ENCODE peak calls at places on chromosomes 2 and 18, in five cellular contexts. A is transverse colon, M is A549, Y is lung, U is PC-3. O is an unnamed sample.

GRCh38 chr2:157747280-157747679 is 118.6 kb upstream of the ACVR1C start:
- DNase-seq in A (no peak), M (no peak), Y (no peak), U (no peak), O (no peak)

GRCh38 chr2:160701822-160702221 is 208.2 kb upstream of the RBMS1 start:
- DNase-seq in A (no peak), M (no peak), Y (no peak), U (no peak), O (no peak)

GRCh38 chr2:8957593-8957992 is 45.9 kb downstream of the MBOAT2 start:
- DNase-seq in A (no peak), M (no peak), Y (no peak), U (no peak), O (no peak)

GRCh38 chr2:238092486-238093035 is 7.6 kb upstream of the ESPNL start:
- DNase-seq in A (no peak), M (no peak), Y (no peak), U (no peak), O (no peak)

GRCh38 chr2:20191714-20192569 is 33.0 kb downstream of the SDC1 start:
- DNase-seq in A (no peak), M (no peak), Y (no peak), U (no peak), O (no peak)

GRCh38 chr18:42641996-42642395 is 473.5 kb downstream of the RIT2 start:
- DNase-seq in A (no peak), M (no peak), Y (no peak), U (no peak), O (no peak)

GRCh38 chr18:9008203-9008708 is 94.2 kb upstream of the NDUFV2 start:
- DNase-seq in A (no peak), M (no peak), Y (no peak), U (no peak), O (no peak)

GRCh38 chr2:70964596-70965386 is 13.6 kb upstream of the ANKRD53 start:
- DNase-seq in A (peak; percentile 83), M (peak; percentile 77), Y (peak; percentile 61), U (no peak), O (no peak)

GRCh38 chr18:28071199-28071598 is 105.7 kb downstream of the CDH2 start:
- DNase-seq in A (no peak), M (no peak), Y (no peak), U (no peak), O (no peak)

GRCh38 chr2:71666094-71666474 is 212.7 kb downstream of the DYSF start:
- DNase-seq in A (no peak), M (no peak), Y (no peak), U (no peak), O (no peak)

GRCh38 chr2:11406492-11407381 is 59.2 kb downstream of the E2F6 start:
- DNase-seq in A (peak; percentile 40), M (peak; percentile 66), Y (no peak), U (peak; percentile 43), O (peak; percentile 80)

GRCh38 chr2:157480182-157480961 is 36.5 kb upstream of the CYTIP start:
- DNase-seq in A (peak; percentile 21), M (no peak), Y (no peak), U (no peak), O (peak; percentile 6)

GRCh38 chr2:19982268-19982667 is 7.6 kb downstream of the WDR35 start:
- DNase-seq in A (no peak), M (no peak), Y (no peak), U (no peak), O (no peak)

GRCh38 chr18:46859855-46860254 is 57.5 kb downstream of the PIAS2 start:
- DNase-seq in A (no peak), M (no peak), Y (no peak), U (no peak), O (no peak)

GRCh38 chr2:240559271-240559670 is 886 bp upstream of the DUSP28 start:
- DNase-seq in A (no peak), M (no peak), Y (no peak), U (peak; percentile 7), O (no peak)

GRCh38 chr2:96895709-96896651 is 26.1 kb upstream of the SEMA4C start:
- DNase-seq in A (no peak), M (no peak), Y (no peak), U (peak; percentile 73), O (no peak)

GRCh38 chr18:67926929-67927864 is 410.7 kb upstream of the DSEL start:
- DNase-seq in A (no peak), M (no peak), Y (no peak), U (no peak), O (no peak)

GRCh38 chr2:206657087-206657486 is 14.8 kb downstream of the FAM237A start:
- DNase-seq in A (no peak), M (no peak), Y (no peak), U (peak; percentile 53), O (no peak)

GRCh38 chr2:7233126-7233525 is 315.9 kb downstream of the RNF144A start:
- DNase-seq in A (no peak), M (no peak), Y (no peak), U (no peak), O (no peak)

GRCh38 chr2:133266926-133267590 is 301.2 kb downstream of the NCKAP5 start:
- DNase-seq in A (no peak), M (peak; percentile 51), Y (no peak), U (peak; percentile 25), O (no peak)

GRCh38 chr2:36359006-36359580 is 3.5 kb downstream of the CRIM1 start:
- DNase-seq in A (no peak), M (no peak), Y (no peak), U (peak; percentile 60), O (no peak)

GRCh38 chr2:148853458-148853857 is 21.6 kb upstream of the KIF5C start:
- DNase-seq in A (no peak), M (no peak), Y (no peak), U (no peak), O (no peak)

GRCh38 chr2:85522090-85522647 is 16.8 kb upstream of the MAT2A start:
- DNase-seq in A (no peak), M (no peak), Y (no peak), U (no peak), O (no peak)

GRCh38 chr2:85511008-85511895 is 27.7 kb upstream of the MAT2A start:
- DNase-seq in A (no peak), M (no peak), Y (no peak), U (peak; percentile 77), O (no peak)

GRCh38 chr2:85514323-85514722 is 24.6 kb upstream of the MAT2A start:
- DNase-seq in A (no peak), M (no peak), Y (no peak), U (no peak), O (no peak)

DNA sequence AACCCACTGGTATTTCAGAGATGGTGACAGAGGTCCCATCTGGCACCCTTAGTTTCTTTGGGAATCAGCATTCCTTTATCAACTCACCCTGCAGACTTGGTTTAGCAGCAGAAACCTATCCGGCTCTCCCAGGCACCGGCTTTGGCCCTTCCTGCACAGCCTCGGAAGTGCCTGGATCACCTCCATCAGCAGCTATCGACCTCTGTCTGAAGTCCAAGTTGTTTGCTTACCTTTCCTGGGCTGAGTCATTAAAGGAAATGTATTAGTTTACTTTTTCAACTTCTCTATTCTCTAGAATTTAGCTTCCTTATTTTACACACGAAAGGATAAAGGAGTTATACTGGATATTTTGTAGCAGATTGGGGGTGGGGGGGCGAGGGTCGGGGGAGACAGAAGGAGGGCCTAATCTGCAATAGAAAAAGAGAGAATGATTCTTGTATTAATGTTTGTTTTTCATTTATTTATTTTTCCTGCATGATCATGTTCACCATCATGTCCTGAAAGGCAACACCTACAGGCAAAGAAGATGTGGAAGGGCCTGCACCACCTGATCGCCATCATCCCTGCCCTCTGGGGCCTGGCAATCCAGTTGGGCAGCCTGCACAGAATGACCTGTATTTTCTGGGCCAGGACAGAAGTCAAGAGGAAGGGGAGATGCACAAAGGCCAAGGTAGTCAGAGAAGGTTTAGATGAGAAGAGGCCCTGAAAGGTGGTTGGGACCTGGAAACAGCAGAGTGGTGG is 22.1 kb upstream of the MAT2A start:
- DNase-seq in A (peak; percentile 75), M (peak; percentile 72), Y (no peak), U (peak; percentile 79), O (no peak)
- H3K27ac ChIP-seq in A (peak overlapping the region; percentile 62), M (peak overlapping the region; percentile 81), Y (no peak overlapping the region), U (peak overlapping the region; percentile 88), O (no peak overlapping the region)

GRCh38 chr18:47898055-47898454 is 32.4 kb downstream of the SMAD2 start:
- DNase-seq in A (no peak), M (no peak), Y (no peak), U (no peak), O (no peak)

GRCh38 chr18:47898696-47899095 is 31.8 kb downstream of the SMAD2 start:
- DNase-seq in A (no peak), M (no peak), Y (no peak), U (peak; percentile 28), O (no peak)

GRCh38 chr18:47899107-47899840 is 31.2 kb downstream of the SMAD2 start:
- DNase-seq in A (no peak), M (peak; percentile 40), Y (no peak), U (no peak), O (no peak)

GRCh38 chr18:47903809-47904208 is 26.6 kb downstream of the SMAD2 start:
- DNase-seq in A (no peak), M (no peak), Y (no peak), U (no peak), O (no peak)

GRCh38 chr18:47901624-47902362 is 28.7 kb downstream of the SMAD2 start:
- DNase-seq in A (no peak), M (no peak), Y (no peak), U (no peak), O (no peak)
- H3K4me3 ChIP-seq in A (no peak overlapping the region), M (no peak overlapping the region), Y (no peak overlapping the region), U (no peak overlapping the region), O (no peak overlapping the region)

GRCh38 chr2:21422050-21422449 is 298.3 kb downstream of the TDRD15 start:
- DNase-seq in A (peak; percentile 16), M (peak; percentile 34), Y (no peak), U (no peak), O (peak; percentile 6)
- TF ChIP-seq CTCF in A (no peak), M (no peak), Y (no peak), U (peak; percentile 38), O (peak; percentile 59)

GRCh38 chr2:195898505-195898904 is 170.1 kb downstream of the DNAH7 start:
- DNase-seq in A (peak; percentile 19), M (no peak), Y (peak; percentile 57), U (peak; percentile 35), O (peak; percentile 99)

GRCh38 chr2:195902857-195903256 is 165.8 kb downstream of the DNAH7 start:
- DNase-seq in A (no peak), M (no peak), Y (no peak), U (no peak), O (no peak)

GRCh38 chr2:195899226-195899625 is 169.4 kb downstream of the DNAH7 start:
- DNase-seq in A (no peak), M (no peak), Y (no peak), U (no peak), O (peak; percentile 7)
- H3K27ac ChIP-seq in A (no peak overlapping the region), M (no peak overlapping the region), Y (no peak overlapping the region), U (no peak overlapping the region), O (peak overlapping the region; percentile 73)

DNA sequence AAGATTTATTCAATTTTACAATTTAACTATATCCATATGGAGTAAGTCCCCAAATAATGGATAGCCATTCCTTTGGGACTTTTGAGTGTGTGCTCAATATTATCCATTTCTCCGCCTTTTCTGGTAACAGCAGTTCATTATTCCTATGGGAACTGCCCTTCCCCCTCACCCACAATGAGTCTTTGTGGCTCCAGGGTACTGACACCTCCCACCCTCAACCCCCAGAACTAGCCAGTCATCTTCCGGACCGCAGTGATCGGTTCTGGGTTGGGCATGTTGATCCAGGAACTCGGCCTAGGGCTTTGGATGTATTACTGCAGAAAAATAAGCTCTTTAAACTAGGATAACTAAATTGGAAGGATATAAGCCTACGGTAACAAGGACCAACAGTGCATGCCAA is 45.4 kb upstream of the CCDC150 start:
- DNase-seq in A (no peak), M (no peak), Y (no peak), U (no peak), O (no peak)
- H3K4me3 ChIP-seq in A (no peak overlapping the region), M (no peak overlapping the region), Y (no peak overlapping the region), U (no peak overlapping the region), O (no peak overlapping the region)

GRCh38 chr2:231685349-231686191 is 22.8 kb upstream of the PTMA start:
- DNase-seq in A (no peak), M (no peak), Y (no peak), U (no peak), O (no peak)
- TF ChIP-seq CTCF in A (no peak), M (peak; percentile 5), Y (no peak), U (peak; percentile 35), O (peak; percentile 50)